ENCODE peak calls at places on chromosome 17, in six cellular contexts. T is IMR-90, W is A549, R is HEK293T, L is GM12878, C is K562. A is an unnamed sample.

GRCh38 chr17:45783593-45784292 is 377 bp upstream of the CRHR1 start:
- DNase-seq in T (no peak), W (peak; percentile 45), R (peak; percentile 70), L (no peak), C (no peak), A (no peak)

GRCh38 chr17:3732171-3732570 is 8.5 kb downstream of the HASPIN start:
- DNase-seq in T (peak; percentile 20), W (no peak), R (no peak), L (peak; percentile 60), C (peak; percentile 48), A (peak; percentile 59)

GRCh38 chr17:78422872-78423588 is 44.6 kb downstream of the PGS1 start:
- DNase-seq in T (no peak), W (no peak), R (no peak), L (no peak), C (no peak), A (no peak)

GRCh38 chr17:50691550-50692447 is 15.9 kb downstream of the ANKRD40 start:
- DNase-seq in T (no peak), W (no peak), R (no peak), L (no peak), C (no peak), A (peak; percentile 85)

GRCh38 chr17:8868092-8868491 is 618 bp upstream of the PIK3R6 start:
- DNase-seq in T (no peak), W (no peak), R (no peak), L (no peak), C (no peak), A (no peak)

GRCh38 chr17:62933986-62934385 is 32.0 kb upstream of the TANC2 start:
- DNase-seq in T (no peak), W (no peak), R (no peak), L (no peak), C (no peak), A (no peak)

GRCh38 chr17:45834471-45835396 is 9.9 kb upstream of the SPPL2C start:
- DNase-seq in T (no peak), W (peak; percentile 60), R (no peak), L (no peak), C (no peak), A (no peak)

GRCh38 chr17:19943026-19943425 is 34.6 kb downstream of the AKAP10 start:
- DNase-seq in T (no peak), W (no peak), R (no peak), L (no peak), C (no peak), A (no peak)

GRCh38 chr17:80650751-80651173 is 106.1 kb downstream of the RPTOR start:
- DNase-seq in T (no peak), W (no peak), R (no peak), L (no peak), C (no peak), A (no peak)

GRCh38 chr17:11535231-11535630 is 63.0 kb upstream of the DNAH9 start:
- DNase-seq in T (no peak), W (no peak), R (no peak), L (no peak), C (no peak), A (no peak)

GRCh38 chr17:16073845-16074244 is 74.2 kb downstream of the TTC19 start:
- DNase-seq in T (no peak), W (no peak), R (no peak), L (no peak), C (no peak), A (no peak)

GRCh38 chr17:67285360-67285759 is 40.4 kb upstream of the HELZ start:
- DNase-seq in T (no peak), W (no peak), R (no peak), L (no peak), C (no peak), A (no peak)

GRCh38 chr17:77899494-77899893 is 59.0 kb upstream of the TNRC6C start:
- DNase-seq in T (no peak), W (no peak), R (no peak), L (no peak), C (no peak), A (no peak)

GRCh38 chr17:8062807-8063483 is 24.1 kb downstream of the ALOX15B start:
- DNase-seq in T (no peak), W (no peak), R (no peak), L (no peak), C (peak; percentile 58), A (no peak)

GRCh38 chr17:35166526-35166925 is 18.9 kb downstream of the UNC45B start:
- DNase-seq in T (no peak), W (no peak), R (no peak), L (no peak), C (no peak), A (no peak)

GRCh38 chr17:75288784-75289121 is 480 bp downstream of the SLC25A19 start:
- DNase-seq in T (no peak), W (peak; percentile 64), R (peak; percentile 52), L (no peak), C (peak; percentile 55), A (peak; percentile 69)

GRCh38 chr17:66776999-66777688 is 57.8 kb upstream of the CACNG5 start:
- DNase-seq in T (peak; percentile 34), W (no peak), R (no peak), L (no peak), C (no peak), A (peak; percentile 71)

GRCh38 chr17:33144837-33145236 is 148.3 kb downstream of the ASIC2 start:
- DNase-seq in T (no peak), W (no peak), R (no peak), L (no peak), C (no peak), A (no peak)

GRCh38 chr17:66292351-66292750 is 10.1 kb upstream of the PRKCA start:
- DNase-seq in T (no peak), W (no peak), R (no peak), L (no peak), C (no peak), A (no peak)

GRCh38 chr17:27892542-27892865 is 661 bp downstream of the LYRM9 start:
- DNase-seq in T (no peak), W (no peak), R (no peak), L (no peak), C (no peak), A (no peak)

GRCh38 chr17:45353047-45353446 is 36.2 kb upstream of the MAP3K14 start:
- DNase-seq in T (no peak), W (no peak), R (peak; percentile 4), L (peak; percentile 79), C (no peak), A (no peak)

GRCh38 chr17:1375615-1376014 is 24.4 kb downstream of the YWHAE start:
- DNase-seq in T (no peak), W (no peak), R (no peak), L (no peak), C (no peak), A (no peak)

DNA sequence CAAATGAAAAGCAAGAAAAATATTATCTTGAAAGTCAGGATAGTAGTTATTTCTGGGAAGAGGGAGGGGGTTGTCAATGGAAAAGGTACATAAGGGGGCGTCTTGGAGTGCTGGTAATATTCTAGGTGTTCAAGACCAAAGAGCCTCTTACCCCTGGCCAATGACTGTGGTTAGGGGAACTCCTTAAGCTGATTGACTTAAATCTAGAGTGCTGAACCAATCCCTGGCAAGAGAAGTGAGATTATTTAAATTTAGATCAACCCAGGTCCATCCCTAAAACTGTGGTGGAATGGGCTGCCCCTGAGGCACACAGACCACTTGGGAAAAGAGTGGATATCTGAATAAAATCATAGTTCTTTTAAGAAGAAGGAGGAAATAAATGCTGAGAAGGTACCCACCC is 174.1 kb downstream of the COPRS start:
- DNase-seq in T (no peak), W (no peak), R (no peak), L (no peak), C (no peak), A (no peak)
- TF ChIP-seq BHLHE40 in T (no peak), W (no peak), R (no peak), L (no peak), C (no peak), A (no peak)

GRCh38 chr17:29567362-29568330 is 809 bp upstream of the ABHD15 start:
- DNase-seq in T (peak; percentile 25), W (peak; percentile 90), R (peak; percentile 50), L (no peak), C (peak; percentile 85), A (peak; percentile 47)
- TF ChIP-seq BHLHE40 in T (no peak), W (no peak), R (no peak), L (no peak), C (no peak), A (no peak)

GRCh38 chr17:79476074-79476473 is 134.8 kb downstream of the RBFOX3 start:
- DNase-seq in T (no peak), W (no peak), R (no peak), L (no peak), C (peak; percentile 28), A (no peak)
- TF ChIP-seq BHLHE40 in T (no peak), W (no peak), R (no peak), L (no peak), C (no peak), A (no peak)

GRCh38 chr17:49217651-49218413 is 7.3 kb downstream of the ABI3 start:
- DNase-seq in T (no peak), W (no peak), R (no peak), L (peak; percentile 93), C (no peak), A (no peak)
- TF ChIP-seq BHLHE40 in T (no peak), W (no peak), R (no peak), L (peak; percentile 77), C (no peak), A (no peak)

GRCh38 chr17:43679911-43680310 is 18.2 kb upstream of the MEOX1 start:
- DNase-seq in T (no peak), W (no peak), R (no peak), L (no peak), C (no peak), A (no peak)

GRCh38 chr17:43679401-43679800 is 17.7 kb upstream of the MEOX1 start:
- DNase-seq in T (no peak), W (no peak), R (no peak), L (no peak), C (no peak), A (no peak)

GRCh38 chr17:43674394-43674793 is 12.7 kb upstream of the MEOX1 start:
- DNase-seq in T (no peak), W (no peak), R (no peak), L (no peak), C (no peak), A (no peak)

GRCh38 chr17:43673516-43674323 is 12.0 kb upstream of the MEOX1 start:
- DNase-seq in T (peak; percentile 60), W (peak; percentile 82), R (peak; percentile 67), L (no peak), C (peak; percentile 62), A (peak; percentile 67)

DNA sequence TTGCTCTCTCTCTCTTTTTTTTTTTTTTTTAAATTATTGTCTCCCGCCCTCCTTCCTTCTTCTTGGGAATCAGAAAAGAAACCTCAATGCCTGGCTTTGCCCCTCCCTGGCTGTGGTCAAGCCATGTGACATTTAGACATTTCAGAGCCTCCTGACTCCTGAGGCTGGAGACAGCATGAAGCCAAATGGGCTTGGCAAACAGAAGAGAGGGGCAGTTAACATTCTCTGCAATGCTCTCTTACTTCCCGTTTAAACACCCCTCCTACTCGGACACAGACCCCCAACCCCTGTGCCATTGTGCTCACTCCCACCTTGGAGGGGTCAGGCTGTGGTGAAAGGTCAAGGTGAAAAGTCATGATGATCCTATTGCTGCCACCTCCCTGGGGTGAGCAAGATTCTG is 14.7 kb upstream of the MEOX1 start:
- DNase-seq in T (no peak), W (no peak), R (no peak), L (no peak), C (no peak), A (peak; percentile 25)
- TF ChIP-seq BHLHE40 in T (no peak), W (no peak), R (no peak), L (no peak), C (no peak), A (no peak)

GRCh38 chr17:43701318-43701743 is 39.6 kb upstream of the MEOX1 start:
- DNase-seq in T (peak; percentile 76), W (no peak), R (no peak), L (peak; percentile 45), C (no peak), A (no peak)
- TF ChIP-seq BHLHE40 in T (peak; percentile 71), W (no peak), R (no peak), L (peak; percentile 91), C (no peak), A (no peak)

A was measured in HepG2.